ENCODE peak calls at places on chromosomes 11 and 22, in six cellular contexts. O, W, T, C, S and V are unnamed samples.

GRCh38 chr22:20015971-20016733 is 471 bp downstream of the ARVCF start:
- DNase-seq in O (peak; percentile 32), W (no peak), T (no peak), C (no peak), S (peak; percentile 68), V (no peak)

GRCh38 chr22:46087816-46088277 is 62.5 kb upstream of the PPARA start:
- DNase-seq in O (peak; percentile 85), W (peak; percentile 94), T (peak; percentile 95), C (peak; percentile 93), S (peak; percentile 71), V (no peak)

GRCh38 chr11:66743271-66743968 is 14.4 kb upstream of the SPTBN2 start:
- DNase-seq in O (no peak), W (no peak), T (peak; percentile 70), C (no peak), S (peak; percentile 36), V (no peak)

GRCh38 chr11:1628506-1629325 is 859 bp upstream of the KRTAP5-5 start:
- DNase-seq in O (peak; percentile 34), W (no peak), T (peak; percentile 65), C (peak; percentile 47), S (peak; percentile 79), V (no peak)

GRCh38 chr11:35944503-35945136 is 758 bp downstream of the LDLRAD3 start:
- DNase-seq in O (no peak), W (no peak), T (no peak), C (no peak), S (peak; percentile 33), V (no peak)

GRCh38 chr11:131295986-131296385 is 74.4 kb upstream of the NTM start:
- DNase-seq in O (no peak), W (no peak), T (no peak), C (no peak), S (no peak), V (no peak)

GRCh38 chr11:47532597-47533213 is 20.2 kb downstream of the CELF1 start:
- DNase-seq in O (no peak), W (no peak), T (no peak), C (no peak), S (peak; percentile 50), V (no peak)

GRCh38 chr11:130477646-130478203 is 29.3 kb downstream of the ADAMTS15 start:
- DNase-seq in O (no peak), W (no peak), T (no peak), C (no peak), S (no peak), V (no peak)

GRCh38 chr11:130068986-130069683 is 559 bp upstream of the APLP2 start:
- DNase-seq in O (peak; percentile 90), W (peak; percentile 90), T (peak; percentile 73), C (peak; percentile 85), S (peak; percentile 71), V (no peak)

GRCh38 chr22:43136255-43136654 is 6.9 kb downstream of the MCAT start:
- DNase-seq in O (peak; percentile 56), W (no peak), T (no peak), C (peak; percentile 36), S (peak; percentile 60), V (no peak)

GRCh38 chr22:23622634-23623033 is 9.5 kb downstream of the DRICH1 start:
- DNase-seq in O (no peak), W (no peak), T (no peak), C (no peak), S (peak; percentile 22), V (no peak)

GRCh38 chr11:18720086-18720810 is 5.7 kb downstream of the IGSF22 start:
- DNase-seq in O (no peak), W (no peak), T (no peak), C (no peak), S (peak; percentile 29), V (no peak)

GRCh38 chr22:40855960-40856512 is 403 bp downstream of the ST13 start:
- DNase-seq in O (peak; percentile 70), W (no peak), T (peak; percentile 32), C (peak; percentile 35), S (peak; percentile 79), V (no peak)

GRCh38 chr11:95231126-95231880 is at the start of gene SESN3:
- DNase-seq in O (peak; percentile 99), W (peak; percentile 98), T (peak; percentile 98), C (peak; percentile 99), S (peak; percentile 100), V (peak; percentile 97)

GRCh38 chr22:50017701-50018224 is 5.2 kb upstream of the IL17REL start:
- DNase-seq in O (no peak), W (no peak), T (no peak), C (no peak), S (no peak), V (no peak)

GRCh38 chr22:45891996-45892621 is 84.9 kb downstream of the WNT7B start:
- DNase-seq in O (no peak), W (no peak), T (no peak), C (no peak), S (no peak), V (no peak)

GRCh38 chr11:44760917-44761545 is 34.3 kb downstream of the TSPAN18 start:
- DNase-seq in O (peak; percentile 92), W (peak; percentile 47), T (peak; percentile 65), C (peak; percentile 79), S (peak; percentile 94), V (no peak)

GRCh38 chr11:73394416-73395296 is 18.5 kb downstream of the RELT start:
- DNase-seq in O (no peak), W (no peak), T (peak; percentile 11), C (no peak), S (no peak), V (no peak)

GRCh38 chr22:42328130-42328821 is 57.8 kb upstream of the TCF20 start:
- DNase-seq in O (no peak), W (no peak), T (no peak), C (no peak), S (no peak), V (no peak)

GRCh38 chr22:39522567-39523300 is 2.4 kb downstream of the ATF4 start:
- DNase-seq in O (peak; percentile 43), W (no peak), T (peak; percentile 71), C (no peak), S (peak; percentile 23), V (no peak)

GRCh38 chr11:66328307-66329144 is 7.7 kb downstream of the RIN1 start:
- DNase-seq in O (peak; percentile 67), W (peak; percentile 81), T (peak; percentile 74), C (peak; percentile 78), S (peak; percentile 86), V (no peak)

GRCh38 chr11:99988105-99988907 is 698.8 kb upstream of the ARHGAP42 start:
- DNase-seq in O (no peak), W (no peak), T (no peak), C (peak; percentile 8), S (no peak), V (no peak)

GRCh38 chr11:123594188-123594901 is 60.1 kb downstream of the SCN3B start:
- DNase-seq in O (no peak), W (no peak), T (no peak), C (no peak), S (no peak), V (no peak)

GRCh38 chr11:70109006-70109405 is 30.9 kb downstream of the ANO1 start:
- DNase-seq in O (no peak), W (no peak), T (peak; percentile 23), C (no peak), S (no peak), V (no peak)

GRCh38 chr11:118522571-118523072 is 4.7 kb upstream of the TTC36 start:
- DNase-seq in O (peak; percentile 28), W (no peak), T (no peak), C (no peak), S (peak; percentile 55), V (no peak)

GRCh38 chr11:92128026-92128425 is 96.6 kb upstream of the FAT3 start:
- DNase-seq in O (no peak), W (no peak), T (no peak), C (no peak), S (no peak), V (no peak)

GRCh38 chr22:43821606-43822425 is 9.7 kb upstream of the EFCAB6 start:
- DNase-seq in O (no peak), W (no peak), T (no peak), C (no peak), S (no peak), V (no peak)

GRCh38 chr11:91160661-91161060 is 937.8 kb upstream of the CHORDC1 start:
- DNase-seq in O (no peak), W (no peak), T (no peak), C (no peak), S (no peak), V (no peak)

GRCh38 chr11:14891143-14892035 is 642 bp downstream of the CYP2R1 start:
- DNase-seq in O (peak; percentile 91), W (peak; percentile 86), T (peak; percentile 92), C (peak; percentile 88), S (peak; percentile 95), V (peak; percentile 43)

GRCh38 chr11:65885231-65885630 is 3.0 kb downstream of the FIBP start:
- DNase-seq in O (no peak), W (no peak), T (no peak), C (no peak), S (no peak), V (no peak)

GRCh38 chr11:124143034-124143433 is 27.8 kb downstream of the VWA5A start:
- DNase-seq in O (no peak), W (no peak), T (no peak), C (no peak), S (no peak), V (no peak)

GRCh38 chr11:76076749-76077148 is 129.6 kb downstream of the WNT11 start:
- DNase-seq in O (no peak), W (no peak), T (no peak), C (no peak), S (no peak), V (no peak)
- H3K4me1 ChIP-seq in O (peaks cover 35% of the 10 kb centered on the region), W (no peaks in the 10 kb centered on the region), T (peaks cover 15% of the 10 kb centered on the region), C (peaks cover 19% of the 10 kb centered on the region), S (no peaks in the 10 kb centered on the region), V (peaks cover 27% of the 10 kb centered on the region)

GRCh38 chr22:36344106-36344827 is 43.5 kb downstream of the MYH9 start:
- DNase-seq in O (no peak), W (no peak), T (no peak), C (no peak), S (no peak), V (no peak)
- H3K4me1 ChIP-seq in O (peaks cover 78% of the 10 kb centered on the region), W (no peaks in the 10 kb centered on the region), T (peaks cover 67% of the 10 kb centered on the region), C (peaks cover 79% of the 10 kb centered on the region), S (peaks cover 13% of the 10 kb centered on the region), V (peaks cover 98% of the 10 kb centered on the region)

GRCh38 chr11:128716661-128717210 is 22.9 kb downstream of the FLI1 start:
- DNase-seq in O (peak; percentile 60), W (no peak), T (no peak), C (no peak), S (peak; percentile 27), V (no peak)
- H3K4me1 ChIP-seq in O (peaks cover 93% of the 10 kb centered on the region), W (no peaks in the 10 kb centered on the region), T (peaks cover 11% of the 10 kb centered on the region), C (peaks cover 66% of the 10 kb centered on the region), S (peaks cover 35% of the 10 kb centered on the region), V (peaks cover 79% of the 10 kb centered on the region)

GRCh38 chr11:46277313-46277622 is 194 bp upstream of the CREB3L1 start:
- DNase-seq in O (peak; percentile 24), W (no peak), T (peak; percentile 88), C (peak; percentile 61), S (no peak), V (no peak)

GRCh38 chr11:46279393-46280099 is 2.1 kb downstream of the CREB3L1 start:
- DNase-seq in O (peak; percentile 74), W (peak; percentile 76), T (peak; percentile 62), C (peak; percentile 84), S (peak; percentile 49), V (no peak)

GRCh38 chr11:46275964-46276641 is 1.4 kb upstream of the CREB3L1 start:
- DNase-seq in O (no peak), W (no peak), T (peak; percentile 89), C (no peak), S (no peak), V (no peak)

GRCh38 chr11:46278387-46279173 is 1.1 kb downstream of the CREB3L1 start:
- DNase-seq in O (no peak), W (peak; percentile 66), T (peak; percentile 77), C (peak; percentile 49), S (peak; percentile 78), V (no peak)

GRCh38 chr11:46277623-46278386 is at the start of gene CREB3L1:
- DNase-seq in O (no peak), W (peak; percentile 72), T (no peak), C (peak; percentile 30), S (peak; percentile 59), V (no peak)
- H3K4me1 ChIP-seq in O (peaks cover 13% of the 10 kb centered on the region), W (peaks cover 8% of the 10 kb centered on the region), T (peaks cover 86% of the 10 kb centered on the region), C (peaks cover 58% of the 10 kb centered on the region), S (peaks cover 52% of the 10 kb centered on the region), V (peaks cover 78% of the 10 kb centered on the region)